ENCODE peak calls at places on chromosomes 3 and 15, in five cellular contexts. V, P, E, Z and F are unnamed samples.
A peak's percentile ranks its signal among the peaks of the same experiment; 100 is the strongest.

GRCh38 chr15:38069506-38069905 is 135.1 kb downstream of the TMCO5A start:
- DNase-seq in P (no peak), E (no peak), V (no peak), Z (peak; percentile 32), F (no peak)

GRCh38 chr3:32436816-32437189 is 45.1 kb downstream of the CMTM7 start:
- DNase-seq in E (no peak), V (no peak), P (no peak), Z (peak; percentile 75), F (no peak)

GRCh38 chr3:30750967-30751366 is 143.5 kb downstream of the GADL1 start:
- DNase-seq in E (peak; percentile 25), V (peak; percentile 31), Z (peak; percentile 3), P (no peak), F (no peak)

GRCh38 chr15:48962662-48963523 is 826 bp downstream of the SHC4 start:
- DNase-seq in P (no peak), V (peak; percentile 44), E (no peak), Z (no peak), F (no peak)

GRCh38 chr15:46409879-46410278 is 775.0 kb downstream of the SQOR start:
- DNase-seq in E (no peak), Z (no peak), V (no peak), P (no peak), F (no peak)

GRCh38 chr15:28094732-28095521 is 4.2 kb downstream of the OCA2 start:
- DNase-seq in V (peak; percentile 44), Z (no peak), P (no peak), E (peak; percentile 73), F (no peak)

GRCh38 chr3:159244927-159245326 is 443.1 kb downstream of the MFSD1 start:
- DNase-seq in E (no peak), V (no peak), P (no peak), Z (no peak), F (no peak)

GRCh38 chr15:38647683-38648082 is 83.1 kb upstream of the RASGRP1 start:
- DNase-seq in Z (no peak), P (no peak), E (no peak), V (no peak), F (no peak)

GRCh38 chr3:108088697-108089096 is 2.1 kb downstream of the CD47 start:
- DNase-seq in E (no peak), P (no peak), V (no peak), Z (peak; percentile 41), F (no peak)

GRCh38 chr3:87298111-87298718 is 21.8 kb upstream of the POU1F1 start:
- DNase-seq in P (no peak), V (no peak), Z (peak; percentile 38), E (no peak), F (no peak)

GRCh38 chr3:126080970-126081369 is 3.0 kb downstream of the SLC41A3 start:
- DNase-seq in V (no peak), Z (no peak), P (no peak), E (no peak), F (no peak)

GRCh38 chr3:126083138-126083445 is 832 bp downstream of the SLC41A3 start:
- DNase-seq in P (no peak), V (no peak), E (no peak), Z (peak; percentile 23), F (no peak)

GRCh38 chr3:126083511-126083912 is 412 bp downstream of the SLC41A3 start:
- DNase-seq in E (peak; percentile 47), P (no peak), Z (peak; percentile 68), V (peak; percentile 52), F (no peak)

GRCh38 chr3:126082334-126083137 is 1.4 kb downstream of the SLC41A3 start:
- DNase-seq in E (no peak), P (no peak), V (no peak), Z (no peak), F (no peak)

DNA sequence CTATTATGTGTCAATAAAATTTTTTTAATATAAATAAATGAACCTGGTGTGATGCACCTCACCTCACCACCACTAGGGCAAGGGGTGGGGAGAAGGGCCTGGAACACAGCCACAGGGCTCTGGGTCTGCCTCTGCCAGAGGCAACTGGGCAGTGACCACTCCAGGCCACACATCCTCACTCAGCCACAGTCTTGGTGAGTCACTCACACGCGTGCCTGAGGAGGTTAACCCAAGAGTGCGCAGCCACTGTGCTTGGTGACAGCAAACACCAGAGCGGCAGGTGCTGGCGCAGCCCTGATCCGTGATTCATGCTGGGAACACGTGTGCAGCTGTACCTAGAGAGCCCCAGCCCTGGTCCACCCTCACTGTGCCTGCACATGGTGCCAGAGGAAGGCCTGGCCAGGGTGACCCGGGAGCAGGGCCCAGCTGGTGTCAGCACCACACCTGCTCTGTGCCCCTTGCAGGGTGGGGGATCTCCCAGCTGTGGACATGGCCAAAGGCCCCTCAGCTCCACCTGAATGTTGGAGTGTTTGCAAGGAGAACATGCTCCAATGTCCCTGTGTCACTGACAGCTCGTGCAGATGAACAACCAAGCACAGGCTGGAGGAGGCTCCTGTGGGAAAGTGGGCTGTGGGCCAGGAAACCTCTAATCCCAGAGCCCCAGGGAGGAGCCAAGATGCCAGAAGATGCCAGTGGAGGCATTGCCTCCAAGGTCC is 2.1 kb downstream of the SLC41A3 start:
- DNase-seq in E (peak; percentile 43), P (no peak), Z (peak; percentile 28), V (peak; percentile 32), F (no peak)
- TF ChIP-seq CTCF in E (no peak), P (peak; percentile 13), Z (peak; percentile 61), V (no peak), F (peak; percentile 40)

DNA sequence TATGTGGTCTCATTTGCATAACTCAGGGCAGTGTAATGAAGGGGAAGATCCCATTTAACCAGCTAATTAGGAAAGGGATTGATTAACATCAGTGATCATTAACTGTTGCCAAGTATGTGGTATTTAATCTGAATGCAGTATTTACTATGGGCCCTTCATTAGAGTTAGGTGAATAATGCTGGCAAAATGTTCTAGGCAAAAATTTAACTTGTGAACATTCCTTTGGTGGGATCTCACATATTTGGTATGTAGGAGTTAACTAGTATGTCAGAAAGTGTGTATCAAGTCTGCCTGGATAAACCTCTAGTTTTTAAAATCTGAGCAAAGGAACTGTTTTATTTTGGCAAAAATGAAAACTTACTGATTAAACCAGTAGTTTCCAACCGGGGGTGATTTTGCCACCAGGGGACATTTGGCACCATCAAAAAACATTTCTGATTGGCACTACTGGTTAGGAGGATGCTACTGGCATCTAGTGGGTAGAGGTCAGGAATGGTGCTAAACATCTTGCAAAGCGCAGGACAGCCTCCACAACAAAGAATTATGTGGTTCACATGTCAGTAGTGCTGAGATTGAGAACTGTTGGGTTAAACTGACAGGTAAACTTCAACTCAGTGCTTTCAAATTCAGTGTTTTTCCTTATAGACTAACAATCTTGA is 22.5 kb downstream of the LRTM1 start:
- DNase-seq in E (no peak), P (no peak), Z (no peak), V (no peak), F (no peak)
- TF ChIP-seq CTCF in E (no peak), P (no peak), Z (no peak), V (no peak), F (no peak)

GRCh38 chr3:54760226-54760625 is 167.6 kb downstream of the LRTM1 start:
- DNase-seq in Z (no peak), E (no peak), V (no peak), P (no peak), F (no peak)
- TF ChIP-seq CTCF in Z (no peak), E (no peak), V (no peak), P (no peak), F (no peak)

GRCh38 chr3:45601156-45601555 is 6.6 kb downstream of the LIMD1 start:
- DNase-seq in P (no peak), V (no peak), E (no peak), Z (no peak), F (no peak)
- TF ChIP-seq CTCF in P (no peak), V (no peak), E (no peak), Z (no peak), F (no peak)

GRCh38 chr3:81352867-81353266 is 408.6 kb downstream of the GBE1 start:
- DNase-seq in E (no peak), P (peak; percentile 34), V (no peak), Z (no peak), F (no peak)
- TF ChIP-seq CTCF in E (no peak), P (peak; percentile 41), V (no peak), Z (no peak), F (no peak)

DNA sequence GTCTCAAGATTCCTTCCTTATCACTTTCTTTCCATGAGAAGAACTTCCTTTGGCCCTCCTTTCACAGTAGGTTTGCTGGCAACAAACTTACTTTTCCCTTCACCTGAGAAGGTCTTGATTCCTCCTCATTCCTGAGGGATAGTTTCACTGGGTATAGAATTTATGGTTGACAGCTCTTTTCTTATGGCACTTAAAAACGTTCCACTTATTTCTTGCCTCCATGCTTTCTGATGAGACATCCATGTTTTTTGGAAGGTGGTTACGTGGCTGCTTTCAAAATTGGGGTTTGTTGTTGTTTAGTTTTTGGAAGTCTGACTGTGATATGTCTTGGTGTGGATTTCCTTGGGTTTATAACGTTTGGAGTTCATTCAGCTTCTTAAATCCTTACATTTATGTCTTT is 8.2 kb upstream of the PLXNA1 start:
- DNase-seq in V (no peak), E (no peak), P (no peak), Z (no peak), F (no peak)
- TF ChIP-seq CTCF in V (no peak), E (no peak), P (no peak), Z (no peak), F (no peak)

DNA sequence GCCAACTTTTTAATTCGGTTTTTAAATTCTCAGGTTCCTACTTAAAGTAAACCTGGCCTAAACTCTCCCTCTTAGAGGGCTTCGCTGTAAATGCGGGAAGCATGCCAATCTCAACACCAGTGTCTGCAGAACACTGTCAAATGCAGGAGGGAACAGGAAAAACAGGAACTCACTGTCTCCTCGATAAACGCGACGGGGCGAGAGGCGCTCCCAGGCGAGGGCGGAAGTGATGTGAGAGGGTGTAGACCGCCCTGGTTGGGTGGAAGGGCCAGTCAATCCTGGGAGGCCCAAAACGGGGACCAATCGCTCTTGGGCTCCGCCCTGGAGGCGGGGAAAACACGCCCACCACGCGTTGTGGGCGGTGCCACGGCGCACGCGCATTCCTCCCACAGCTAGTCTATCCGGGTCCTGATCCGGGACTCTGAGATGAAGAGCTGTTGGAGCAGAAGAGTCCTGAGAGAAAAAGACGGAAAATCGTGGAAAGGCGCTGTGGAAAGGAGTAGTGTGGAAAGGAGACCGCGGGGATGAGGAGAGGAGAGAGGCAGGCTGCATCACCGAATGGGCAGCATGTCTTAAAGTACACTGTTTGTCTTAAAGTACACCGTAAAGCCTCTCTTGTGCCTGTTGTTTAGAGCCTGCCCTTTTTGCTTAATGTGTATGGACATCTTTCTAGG is 27.1 kb downstream of the SLC28A2 start:
- DNase-seq in V (peak; percentile 97), Z (peak; percentile 97), P (peak; percentile 100), E (peak; percentile 100), F (peak; percentile 87)
- TF ChIP-seq CTCF in V (no peak), Z (no peak), P (no peak), E (no peak), F (no peak)

GRCh38 chr15:53114960-53115359 is 324.8 kb upstream of the ONECUT1 start:
- DNase-seq in E (no peak), P (no peak), Z (no peak), V (no peak), F (no peak)
- TF ChIP-seq CTCF in E (no peak), P (no peak), Z (no peak), V (no peak), F (no peak)

DNA sequence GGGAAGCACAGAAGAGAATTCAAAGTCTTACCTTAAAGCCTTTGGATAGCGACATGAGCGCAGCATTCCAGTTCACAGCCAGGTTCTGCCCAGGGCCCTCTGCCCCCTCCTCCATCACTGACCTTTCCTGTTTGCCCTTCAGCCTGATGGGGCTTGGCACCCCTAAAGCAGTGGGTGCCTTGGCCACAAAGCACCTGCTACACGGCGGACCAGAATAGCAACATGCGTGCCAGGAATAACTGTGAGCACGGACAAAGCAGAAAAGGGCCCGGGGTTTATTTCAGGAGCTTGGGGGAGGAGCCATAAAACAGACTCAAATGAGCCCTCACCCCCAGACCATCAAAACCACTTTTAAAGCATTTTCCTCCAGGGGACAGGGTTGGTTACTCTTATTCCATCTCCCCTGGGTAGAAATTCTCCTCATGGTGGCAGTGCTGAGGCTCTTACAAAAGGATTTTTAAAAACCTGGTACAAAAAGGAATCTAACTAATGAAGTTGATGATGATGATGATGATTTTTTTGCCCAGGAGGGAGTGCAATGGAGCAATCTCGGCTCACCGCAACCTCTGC is 135.4 kb downstream of the KLF13 start:
- DNase-seq in P (no peak), V (no peak), Z (peak; percentile 59), E (no peak), F (no peak)
- TF ChIP-seq CTCF in P (no peak), V (no peak), Z (peak; percentile 74), E (no peak), F (peak; percentile 32)